ENCODE peak calls at places on chromosomes 4 and X, in seven cellular contexts. Z is stimulated activated CD4-positive, alpha-beta T cell treated with anti-CD3 and anti-CD28 coated beads, Interleukin-4, amount 100 ng/mL, for 24 hours; M is activated CD4-positive, alpha-beta memory T cell treated with anti-CD3 and anti-CD28 coated beads, Interleukin-2, amount 10 ng/mL, durations not matched to agents 7 days and 5 days; W is CD8-positive, alpha-beta memory T cell; B is caudate nucleus; H is mucosa of descending colon; P is dorsolateral prefrontal cortex. F is an unnamed sample.
A peak's percentile ranks its signal among the peaks of the same experiment; 100 is the strongest.

GRCh38 chrX:41308884-41309655 is 24.9 kb upstream of the DDX3X start:
- DNase-seq in Z (no peak), M (no peak), W (no peak), B (no peak), H (no peak), P (no peak), F (no peak)

GRCh38 chr4:156475322-156475721 is 496.3 kb downstream of the PDGFC start:
- DNase-seq in Z (no peak), M (no peak), W (no peak), B (no peak), H (no peak), P (no peak), F (no peak)

GRCh38 chrX:10795721-10796120 is 175.3 kb upstream of the MID1 start:
- DNase-seq in Z (no peak), M (no peak), W (no peak), B (no peak), H (no peak), P (no peak), F (no peak)

GRCh38 chrX:134026732-134027311 is 41.4 kb upstream of the GPC3 start:
- DNase-seq in Z (peak; percentile 23), M (peak; percentile 17), W (peak; percentile 11), B (no peak), H (peak; percentile 23), P (no peak), F (peak; percentile 3)

GRCh38 chr4:60579335-60579734 is 620.8 kb upstream of the ADGRL3 start:
- DNase-seq in Z (no peak), M (no peak), W (no peak), B (no peak), H (no peak), P (no peak), F (no peak)

GRCh38 chr4:74543247-74543670 is 98.3 kb downstream of the AREG start:
- DNase-seq in Z (no peak), M (no peak), W (no peak), B (no peak), H (no peak), P (no peak), F (no peak)

GRCh38 chr4:82721819-82722423 is 76.7 kb downstream of the SCD5 start:
- DNase-seq in Z (peak; percentile 17), M (peak; percentile 18), W (no peak), B (no peak), H (no peak), P (peak; percentile 59), F (no peak)

GRCh38 chrX:154603438-154604430 is 15.3 kb downstream of the CTAG1B start:
- DNase-seq in Z (no peak), M (no peak), W (no peak), B (no peak), H (no peak), P (no peak), F (no peak)

GRCh38 chrX:149286940-149287349 is 218.2 kb downstream of the IDS start:
- DNase-seq in Z (peak; percentile 31), M (peak; percentile 41), W (peak; percentile 45), B (no peak), H (no peak), P (no peak), F (no peak)

GRCh38 chr4:168095776-168096443 is 3.6 kb downstream of the ANXA10 start:
- DNase-seq in Z (no peak), M (no peak), W (no peak), B (no peak), H (no peak), P (no peak), F (no peak)

GRCh38 chrX:981791-982626 is 230.4 kb downstream of the CRLF2 start:
- DNase-seq in Z (no peak), M (no peak), W (no peak), B (no peak), H (no peak), P (no peak), F (no peak)

GRCh38 chr4:184713887-184714286 is 20.0 kb downstream of the CENPU start:
- DNase-seq in Z (no peak), M (no peak), W (no peak), B (no peak), H (no peak), P (no peak), F (no peak)

GRCh38 chrX:69153060-69153730 is 12.1 kb downstream of the PJA1 start:
- DNase-seq in Z (no peak), M (no peak), W (no peak), B (peak; percentile 25), H (no peak), P (peak; percentile 79), F (peak; percentile 70)

GRCh38 chr4:2266181-2266580 is 4.3 kb upstream of the MXD4 start:
- DNase-seq in Z (no peak), M (no peak), W (no peak), B (no peak), H (no peak), P (no peak), F (peak; percentile 79)

GRCh38 chr4:32697281-32697814 is 1977.2 kb downstream of the PCDH7 start:
- DNase-seq in Z (no peak), M (no peak), W (no peak), B (no peak), H (no peak), P (no peak), F (no peak)

GRCh38 chrX:122439836-122440235 is 744.2 kb upstream of the GRIA3 start:
- DNase-seq in Z (no peak), M (no peak), W (no peak), B (no peak), H (no peak), P (no peak), F (no peak)

GRCh38 chr4:119656342-119656741 is 27.7 kb upstream of the PDE5A start:
- DNase-seq in Z (no peak), M (no peak), W (no peak), B (no peak), H (no peak), P (no peak), F (no peak)

GRCh38 chr4:683982-684571 is 4.9 kb downstream of the SLC49A3 start:
- DNase-seq in Z (peak; percentile 44), M (peak; percentile 44), W (peak; percentile 27), B (no peak), H (peak; percentile 81), P (no peak), F (peak; percentile 73)

F was measured in frontal cortex.